ENCODE peak calls at places on chromosomes 1 and 21, in eight cellular contexts. One of them, this sample, is unnamed. For H3K4me1, the result is how much of the 10 kb centered on the place peaks cover.

GRCh38 chr21:16775056-16775455 is 737.8 kb upstream of the CXADR start:
- DNase-seq in GM23338: peak
- DNase-seq in CD4-positive, CD25-positive, alpha-beta regulatory T cell: no peak
- DNase-seq in right lobe of liver: peak
- DNase-seq in cardiac muscle cell: no peak
- DNase-seq in uterus: no peak
- DNase-seq in psoas muscle: no peak
- DNase-seq in PC-9: no peak
- DNase-seq in this sample: no peak

GRCh38 chr21:44653656-44654575 is 543 bp downstream of the KRTAP12-4 start:
- DNase-seq in GM23338: no peak
- DNase-seq in CD4-positive, CD25-positive, alpha-beta regulatory T cell: peak
- DNase-seq in right lobe of liver: no peak
- DNase-seq in cardiac muscle cell: no peak
- DNase-seq in uterus: no peak
- DNase-seq in psoas muscle: no peak
- DNase-seq in PC-9: no peak
- DNase-seq in this sample: peak

GRCh38 chr1:39652105-39652504 is 12.7 kb upstream of the HEYL start:
- DNase-seq in GM23338: no peak
- DNase-seq in CD4-positive, CD25-positive, alpha-beta regulatory T cell: no peak
- DNase-seq in right lobe of liver: no peak
- DNase-seq in cardiac muscle cell: no peak
- DNase-seq in uterus: no peak
- DNase-seq in psoas muscle: no peak
- DNase-seq in PC-9: no peak
- DNase-seq in this sample: no peak

GRCh38 chr1:30696831-30697230 is 26.6 kb downstream of the MATN1 start:
- DNase-seq in GM23338: no peak
- DNase-seq in CD4-positive, CD25-positive, alpha-beta regulatory T cell: no peak
- DNase-seq in right lobe of liver: no peak
- DNase-seq in cardiac muscle cell: no peak
- DNase-seq in uterus: no peak
- DNase-seq in psoas muscle: peak
- DNase-seq in PC-9: no peak
- DNase-seq in this sample: no peak

GRCh38 chr1:234934611-234935033 is 194.0 kb downstream of the TOMM20 start:
- DNase-seq in GM23338: no peak
- DNase-seq in CD4-positive, CD25-positive, alpha-beta regulatory T cell: no peak
- DNase-seq in right lobe of liver: peak
- DNase-seq in cardiac muscle cell: peak
- DNase-seq in uterus: no peak
- DNase-seq in psoas muscle: no peak
- DNase-seq in PC-9: no peak
- DNase-seq in this sample: no peak

GRCh38 chr1:226185153-226186036 is 1.1 kb downstream of the ACBD3 start:
- DNase-seq in GM23338: no peak
- DNase-seq in CD4-positive, CD25-positive, alpha-beta regulatory T cell: no peak
- DNase-seq in right lobe of liver: no peak
- DNase-seq in cardiac muscle cell: peak
- DNase-seq in uterus: no peak
- DNase-seq in psoas muscle: no peak
- DNase-seq in PC-9: no peak
- DNase-seq in this sample: no peak

GRCh38 chr1:227907439-227908015 is 40.2 kb downstream of the WNT9A start:
- DNase-seq in GM23338: no peak
- DNase-seq in CD4-positive, CD25-positive, alpha-beta regulatory T cell: no peak
- DNase-seq in right lobe of liver: no peak
- DNase-seq in cardiac muscle cell: no peak
- DNase-seq in uterus: no peak
- DNase-seq in psoas muscle: no peak
- DNase-seq in PC-9: no peak
- DNase-seq in this sample: no peak

GRCh38 chr1:154767315-154768240 is 102.5 kb downstream of the KCNN3 start:
- DNase-seq in GM23338: no peak
- DNase-seq in CD4-positive, CD25-positive, alpha-beta regulatory T cell: no peak
- DNase-seq in right lobe of liver: no peak
- DNase-seq in cardiac muscle cell: peak
- DNase-seq in uterus: peak
- DNase-seq in psoas muscle: no peak
- DNase-seq in PC-9: no peak
- DNase-seq in this sample: no peak

GRCh38 chr1:17933991-17934390 is 173.6 kb upstream of the IGSF21 start:
- DNase-seq in GM23338: no peak
- DNase-seq in CD4-positive, CD25-positive, alpha-beta regulatory T cell: no peak
- DNase-seq in right lobe of liver: no peak
- DNase-seq in cardiac muscle cell: no peak
- DNase-seq in uterus: no peak
- DNase-seq in psoas muscle: no peak
- DNase-seq in PC-9: no peak
- DNase-seq in this sample: no peak

GRCh38 chr1:43711524-43712386 is 4.4 kb downstream of the ST3GAL3 start:
- DNase-seq in GM23338: no peak
- DNase-seq in CD4-positive, CD25-positive, alpha-beta regulatory T cell: no peak
- DNase-seq in right lobe of liver: no peak
- DNase-seq in cardiac muscle cell: peak
- DNase-seq in uterus: no peak
- DNase-seq in psoas muscle: no peak
- DNase-seq in PC-9: peak
- DNase-seq in this sample: no peak

GRCh38 chr1:1543706-1544099 is 3.3 kb upstream of the TMEM240 start:
- DNase-seq in GM23338: no peak
- DNase-seq in CD4-positive, CD25-positive, alpha-beta regulatory T cell: no peak
- DNase-seq in right lobe of liver: peak
- DNase-seq in cardiac muscle cell: no peak
- DNase-seq in uterus: no peak
- DNase-seq in psoas muscle: peak
- DNase-seq in PC-9: no peak
- DNase-seq in this sample: no peak

GRCh38 chr1:107141491-107142369 is 891 bp downstream of the NTNG1 start:
- DNase-seq in GM23338: peak
- DNase-seq in CD4-positive, CD25-positive, alpha-beta regulatory T cell: no peak
- DNase-seq in right lobe of liver: no peak
- DNase-seq in cardiac muscle cell: peak
- DNase-seq in uterus: no peak
- DNase-seq in psoas muscle: peak
- DNase-seq in PC-9: peak
- DNase-seq in this sample: no peak

GRCh38 chr1:237664327-237664726 is 226.4 kb downstream of the ZP4 start:
- DNase-seq in GM23338: no peak
- DNase-seq in CD4-positive, CD25-positive, alpha-beta regulatory T cell: no peak
- DNase-seq in right lobe of liver: no peak
- DNase-seq in cardiac muscle cell: no peak
- DNase-seq in uterus: no peak
- DNase-seq in psoas muscle: no peak
- DNase-seq in PC-9: no peak
- DNase-seq in this sample: no peak

GRCh38 chr21:35343046-35343816 is 294.1 kb upstream of the RUNX1 start:
- DNase-seq in GM23338: no peak
- DNase-seq in CD4-positive, CD25-positive, alpha-beta regulatory T cell: peak
- DNase-seq in right lobe of liver: no peak
- DNase-seq in cardiac muscle cell: peak
- DNase-seq in uterus: no peak
- DNase-seq in psoas muscle: no peak
- DNase-seq in PC-9: no peak
- DNase-seq in this sample: no peak

DNA sequence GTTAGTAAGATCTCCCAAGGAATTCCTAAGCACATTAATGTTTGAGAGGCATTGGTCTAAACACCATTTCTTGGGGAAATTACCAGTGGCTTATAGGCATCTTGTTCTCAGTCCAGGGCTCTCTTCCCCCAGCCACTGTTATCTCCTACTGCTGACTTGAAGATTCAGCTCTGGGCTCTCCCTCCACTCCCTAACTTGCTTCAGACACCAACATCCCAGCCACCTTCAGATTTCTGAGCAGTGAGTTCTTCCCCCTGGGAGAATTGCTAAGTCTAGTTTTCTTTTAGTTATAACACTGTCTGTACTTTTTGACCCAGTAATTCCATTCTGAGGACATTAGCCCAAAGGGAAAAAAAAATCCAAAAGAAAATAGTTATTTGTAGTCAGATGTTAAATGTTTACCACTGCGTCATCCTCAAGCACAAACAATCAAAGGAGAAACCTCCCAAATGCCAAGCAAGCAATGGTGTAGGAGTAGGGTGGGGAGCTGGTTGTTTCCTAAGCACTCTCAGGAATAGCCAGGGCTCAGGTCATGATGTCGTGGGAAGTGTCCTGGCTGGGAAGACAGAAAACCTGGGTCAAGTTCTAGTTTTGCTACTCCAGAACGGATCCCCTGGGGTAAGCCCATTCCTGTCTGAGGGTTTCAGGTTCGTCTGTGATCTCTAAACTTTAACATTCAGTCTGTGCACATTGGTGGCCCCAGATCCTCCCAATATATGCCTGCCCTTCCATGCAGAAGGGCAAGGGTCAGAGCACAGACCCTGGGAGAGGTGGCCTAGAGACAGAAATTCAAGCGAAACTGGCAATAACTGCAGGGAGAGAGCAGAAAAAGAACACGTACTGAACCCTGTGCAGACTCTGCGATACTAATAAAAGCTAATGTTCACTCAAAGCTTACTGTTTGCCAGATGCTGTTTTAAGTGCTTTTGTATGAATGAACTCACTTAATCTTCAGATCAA is 191.1 kb upstream of the FGGY start:
- DNase-seq in GM23338: no peak
- DNase-seq in CD4-positive, CD25-positive, alpha-beta regulatory T cell: no peak
- DNase-seq in right lobe of liver: no peak
- DNase-seq in cardiac muscle cell: no peak
- DNase-seq in uterus: peak
- DNase-seq in psoas muscle: peak
- DNase-seq in PC-9: no peak
- DNase-seq in this sample: no peak
- H3K27ac ChIP-seq in GM23338: no peak
- H3K27ac ChIP-seq in CD4-positive, CD25-positive, alpha-beta regulatory T cell: no peak
- H3K27ac ChIP-seq in right lobe of liver: no peak
- H3K27ac ChIP-seq in cardiac muscle cell: no peak
- H3K27ac ChIP-seq in uterus: peak
- H3K27ac ChIP-seq in psoas muscle: peak
- H3K27ac ChIP-seq in PC-9: no peak
- H3K27ac ChIP-seq in this sample: no peak

GRCh38 chr1:220748091-220748934 is at the start of gene MTARC2:
- DNase-seq in GM23338: peak
- DNase-seq in CD4-positive, CD25-positive, alpha-beta regulatory T cell: no peak
- DNase-seq in right lobe of liver: peak
- DNase-seq in cardiac muscle cell: peak
- DNase-seq in uterus: peak
- DNase-seq in psoas muscle: peak
- DNase-seq in PC-9: peak
- DNase-seq in this sample: no peak
- H3K4me3 ChIP-seq in GM23338: peak
- H3K4me3 ChIP-seq in CD4-positive, CD25-positive, alpha-beta regulatory T cell: no peak
- H3K4me3 ChIP-seq in right lobe of liver: peak
- H3K4me3 ChIP-seq in cardiac muscle cell: peak
- H3K4me3 ChIP-seq in uterus: peak
- H3K4me3 ChIP-seq in psoas muscle: peak
- H3K4me3 ChIP-seq in PC-9: peak
- H3K4me3 ChIP-seq in this sample: no peak

DNA sequence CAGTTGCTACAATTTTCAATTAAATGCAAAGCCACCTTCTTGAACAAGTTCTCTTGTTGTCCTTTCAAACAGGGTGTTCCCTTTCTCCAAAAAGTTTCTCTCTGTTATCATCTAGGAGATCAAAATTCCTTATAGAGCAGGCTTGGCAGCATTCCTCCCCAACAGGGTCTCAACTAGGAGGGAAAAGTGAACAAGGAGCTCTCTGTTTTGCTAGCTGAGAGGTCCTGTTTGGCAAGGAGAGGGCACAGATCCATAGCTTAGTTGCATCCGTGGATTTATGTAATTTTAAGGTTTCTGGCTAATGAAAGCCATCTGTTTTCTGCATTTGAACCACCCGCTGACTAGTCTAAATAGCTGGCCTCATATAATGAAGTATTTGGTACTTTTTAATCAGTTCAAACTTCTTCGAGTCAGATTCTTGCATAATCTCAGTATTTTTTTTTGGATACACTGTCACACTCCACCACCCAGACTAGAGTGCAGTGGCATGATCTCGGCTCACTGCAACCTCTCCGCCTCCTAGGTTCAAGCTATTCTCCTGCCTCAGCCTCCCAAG is 54.0 kb downstream of the APP start:
- DNase-seq in GM23338: peak
- DNase-seq in CD4-positive, CD25-positive, alpha-beta regulatory T cell: no peak
- DNase-seq in right lobe of liver: no peak
- DNase-seq in cardiac muscle cell: peak
- DNase-seq in uterus: no peak
- DNase-seq in psoas muscle: no peak
- DNase-seq in PC-9: peak
- DNase-seq in this sample: no peak
- H3K4me1 ChIP-seq in GM23338: half or more
- H3K4me1 ChIP-seq in CD4-positive, CD25-positive, alpha-beta regulatory T cell: under half
- H3K4me1 ChIP-seq in right lobe of liver: under half
- H3K4me1 ChIP-seq in cardiac muscle cell: under half
- H3K4me1 ChIP-seq in uterus: under half
- H3K4me1 ChIP-seq in psoas muscle: under half
- H3K4me1 ChIP-seq in PC-9: under half
- H3K4me1 ChIP-seq in this sample: under half

GRCh38 chr1:203663820-203664219 is 37.2 kb downstream of the ATP2B4 start:
- DNase-seq in GM23338: no peak
- DNase-seq in CD4-positive, CD25-positive, alpha-beta regulatory T cell: no peak
- DNase-seq in right lobe of liver: no peak
- DNase-seq in cardiac muscle cell: no peak
- DNase-seq in uterus: no peak
- DNase-seq in psoas muscle: no peak
- DNase-seq in PC-9: no peak
- DNase-seq in this sample: no peak

GRCh38 chr1:203663294-203663693 is 36.7 kb downstream of the ATP2B4 start:
- DNase-seq in GM23338: no peak
- DNase-seq in CD4-positive, CD25-positive, alpha-beta regulatory T cell: no peak
- DNase-seq in right lobe of liver: no peak
- DNase-seq in cardiac muscle cell: peak
- DNase-seq in uterus: no peak
- DNase-seq in psoas muscle: no peak
- DNase-seq in PC-9: peak
- DNase-seq in this sample: peak

GRCh38 chr1:203661572-203661971 is 34.9 kb downstream of the ATP2B4 start:
- DNase-seq in GM23338: no peak
- DNase-seq in CD4-positive, CD25-positive, alpha-beta regulatory T cell: no peak
- DNase-seq in right lobe of liver: peak
- DNase-seq in cardiac muscle cell: no peak
- DNase-seq in uterus: no peak
- DNase-seq in psoas muscle: peak
- DNase-seq in PC-9: peak
- DNase-seq in this sample: no peak

GRCh38 chr1:203660931-203661484 is 34.4 kb downstream of the ATP2B4 start:
- DNase-seq in GM23338: no peak
- DNase-seq in CD4-positive, CD25-positive, alpha-beta regulatory T cell: no peak
- DNase-seq in right lobe of liver: no peak
- DNase-seq in cardiac muscle cell: no peak
- DNase-seq in uterus: no peak
- DNase-seq in psoas muscle: no peak
- DNase-seq in PC-9: no peak
- DNase-seq in this sample: no peak

GRCh38 chr1:203662821-203663220 is 36.2 kb downstream of the ATP2B4 start:
- DNase-seq in GM23338: no peak
- DNase-seq in CD4-positive, CD25-positive, alpha-beta regulatory T cell: no peak
- DNase-seq in right lobe of liver: no peak
- DNase-seq in cardiac muscle cell: no peak
- DNase-seq in uterus: no peak
- DNase-seq in psoas muscle: no peak
- DNase-seq in PC-9: no peak
- DNase-seq in this sample: no peak
- H3K27ac ChIP-seq in GM23338: no peak
- H3K27ac ChIP-seq in CD4-positive, CD25-positive, alpha-beta regulatory T cell: peak
- H3K27ac ChIP-seq in right lobe of liver: no peak
- H3K27ac ChIP-seq in cardiac muscle cell: no peak
- H3K27ac ChIP-seq in uterus: peak
- H3K27ac ChIP-seq in psoas muscle: peak
- H3K27ac ChIP-seq in PC-9: peak
- H3K27ac ChIP-seq in this sample: peak

This sample was measured in CD4-positive, alpha-beta memory T cell.